ENCODE peak calls at places on chromosomes 2 and 18, in nine cellular contexts. T is NCI-H2081; L is neuronal stem cell; M is H54; K is MG63; R is substantia nigra; Y is CD4-positive, alpha-beta T cell; W is AG08396; I is HCT116. F is an unnamed sample.

GRCh38 chr2:239581352-239581901 is 180.6 kb upstream of the HDAC4 start:
- DNase-seq in T (no peak), M (no peak), Y (no peak), W (no peak), K (no peak), R (no peak), L (no peak), I (no peak), F (no peak)

GRCh38 chr2:7430869-7431641 is 513.8 kb downstream of the RNF144A start:
- DNase-seq in M (no peak), I (no peak), L (peak; percentile 35), T (no peak), W (no peak), R (no peak), K (no peak), Y (peak; percentile 40), F (no peak)

GRCh38 chr2:25197336-25198208 is 29.2 kb upstream of the POMC start:
- DNase-seq in W (no peak), R (no peak), M (no peak), T (no peak), K (no peak), L (no peak), Y (no peak), I (no peak), F (no peak)

GRCh38 chr2:168375195-168375798 is 80.8 kb upstream of the CERS6 start:
- DNase-seq in I (no peak), M (no peak), L (no peak), K (no peak), Y (no peak), W (no peak), R (no peak), T (no peak), F (no peak)

GRCh38 chr18:26307161-26307773 is 81.0 kb downstream of the TAF4B start:
- DNase-seq in M (peak; percentile 7), R (peak; percentile 23), W (peak; percentile 23), T (peak; percentile 64), Y (no peak), K (no peak), L (peak; percentile 37), I (peak; percentile 15), F (peak; percentile 46)

GRCh38 chr2:60735496-60736250 is 20.4 kb upstream of the PAPOLG start:
- DNase-seq in I (no peak), R (no peak), K (peak; percentile 9), T (no peak), L (peak; percentile 8), W (no peak), Y (no peak), M (no peak), F (no peak)

GRCh38 chr2:238501311-238501710 is 74.6 kb downstream of the ASB1 start:
- DNase-seq in W (no peak), L (no peak), K (no peak), T (no peak), I (no peak), R (no peak), Y (no peak), M (no peak), F (no peak)

GRCh38 chr2:43139996-43140621 is 86.3 kb downstream of the ZFP36L2 start:
- DNase-seq in T (no peak), R (no peak), L (no peak), W (no peak), Y (no peak), M (no peak), I (no peak), K (no peak), F (no peak)

GRCh38 chr2:134035605-134036370 is 218.1 kb upstream of the MGAT5 start:
- DNase-seq in T (no peak), I (no peak), K (no peak), W (no peak), L (no peak), R (no peak), Y (no peak), M (no peak), F (no peak)

GRCh38 chr2:73110622-73111299 is 2.0 kb downstream of the RAB11FIP5 start:
- DNase-seq in W (peak; percentile 66), I (no peak), K (peak; percentile 39), M (no peak), L (no peak), R (no peak), T (no peak), Y (no peak), F (no peak)

GRCh38 chr18:74197705-74198341 is 49.5 kb downstream of the TIMM21 start:
- DNase-seq in M (no peak), W (no peak), L (no peak), Y (no peak), R (no peak), T (no peak), I (no peak), K (no peak), F (no peak)

GRCh38 chr2:226981731-226982373 is 146.0 kb downstream of the RHBDD1 start:
- DNase-seq in R (no peak), M (no peak), I (no peak), K (no peak), W (no peak), T (peak; percentile 76), Y (no peak), L (no peak), F (no peak)

GRCh38 chr2:113178891-113179290 is 5.1 kb downstream of the PSD4 start:
- DNase-seq in L (no peak), W (no peak), K (no peak), I (no peak), R (no peak), M (no peak), Y (peak; percentile 36), T (no peak), F (no peak)

GRCh38 chr2:25362564-25363145 is 20.9 kb upstream of the DNMT3A start:
- DNase-seq in T (peak; percentile 59), I (no peak), L (no peak), Y (peak; percentile 38), M (no peak), K (no peak), R (peak; percentile 32), W (no peak), F (no peak)

GRCh38 chr2:127619191-127619590 is 26.8 kb upstream of the GPR17 start:
- DNase-seq in Y (no peak), I (no peak), R (no peak), M (no peak), W (no peak), L (no peak), T (no peak), K (no peak), F (no peak)

GRCh38 chr18:29172151-29173015 is 995.5 kb upstream of the CDH2 start:
- DNase-seq in I (no peak), W (no peak), R (no peak), L (no peak), K (no peak), Y (no peak), T (no peak), M (no peak), F (no peak)

GRCh38 chr18:56804395-56804794 is 153.2 kb downstream of the WDR7 start:
- DNase-seq in T (no peak), R (no peak), I (no peak), Y (no peak), K (no peak), W (no peak), M (no peak), L (no peak), F (no peak)

GRCh38 chr18:24659837-24660720 is 199.6 kb downstream of the HRH4 start:
- DNase-seq in K (peak; percentile 63), M (no peak), R (no peak), Y (peak; percentile 25), W (peak; percentile 22), L (no peak), T (peak; percentile 24), I (no peak), F (peak; percentile 5)

GRCh38 chr18:6414118-6414722 is 491 bp downstream of the L3MBTL4 start:
- DNase-seq in R (peak; percentile 47), L (no peak), K (peak; percentile 30), W (peak; percentile 38), Y (no peak), M (no peak), I (no peak), T (peak; percentile 41), F (no peak)

GRCh38 chr2:30267161-30267568 is 35.8 kb downstream of the LBH start:
- DNase-seq in M (no peak), L (no peak), Y (no peak), K (no peak), R (no peak), W (no peak), T (no peak), I (no peak), F (no peak)

GRCh38 chr2:33526132-33526531 is 49.7 kb downstream of the RASGRP3 start:
- DNase-seq in T (no peak), R (no peak), K (no peak), M (no peak), W (peak; percentile 18), I (no peak), L (no peak), Y (no peak), F (no peak)

GRCh38 chr2:204691911-204692510 is 146.7 kb downstream of the PARD3B start:
- DNase-seq in Y (no peak), T (peak; percentile 70), W (peak; percentile 64), M (peak; percentile 11), L (peak; percentile 44), K (peak; percentile 42), R (peak; percentile 4), I (peak; percentile 10), F (peak; percentile 65)

GRCh38 chr18:46213295-46213694 is 109.1 kb downstream of the HAUS1 start:
- DNase-seq in L (no peak), I (peak; percentile 21), R (no peak), K (no peak), T (no peak), W (peak; percentile 7), Y (no peak), M (no peak), F (no peak)

GRCh38 chr2:215505044-215505786 is 69.3 kb upstream of the FN1 start:
- DNase-seq in L (no peak), Y (no peak), M (no peak), I (no peak), T (no peak), K (no peak), R (no peak), W (peak; percentile 20), F (no peak)